ENCODE peak calls at places on chromosomes 12 and 14, in eight cellular contexts. One of them, this sample, is unnamed.

GRCh38 chr12:13982010-13982409 is 608 bp upstream of the GRIN2B start:
- DNase-seq in nephron progenitor cell: peak
- DNase-seq in lung: no peak
- DNase-seq in CD8-positive, alpha-beta T cell: no peak
- DNase-seq in HFFc6: no peak
- DNase-seq in neural crest cell: peak
- DNase-seq in heart right ventricle: no peak
- DNase-seq in cardiac muscle cell: peak
- DNase-seq in this sample: no peak

GRCh38 chr14:78758333-78758732 is 588.2 kb downstream of the NRXN3 start:
- DNase-seq in nephron progenitor cell: peak
- DNase-seq in lung: no peak
- DNase-seq in CD8-positive, alpha-beta T cell: no peak
- DNase-seq in HFFc6: peak
- DNase-seq in neural crest cell: peak
- DNase-seq in heart right ventricle: no peak
- DNase-seq in cardiac muscle cell: peak
- DNase-seq in this sample: no peak

GRCh38 chr14:103726474-103726873 is 10.9 kb downstream of the ZFYVE21 start:
- DNase-seq in nephron progenitor cell: no peak
- DNase-seq in lung: no peak
- DNase-seq in CD8-positive, alpha-beta T cell: no peak
- DNase-seq in HFFc6: no peak
- DNase-seq in neural crest cell: no peak
- DNase-seq in heart right ventricle: no peak
- DNase-seq in cardiac muscle cell: no peak
- DNase-seq in this sample: no peak

GRCh38 chr12:8844665-8845064 is 22.2 kb downstream of the A2ML1 start:
- DNase-seq in nephron progenitor cell: no peak
- DNase-seq in lung: peak
- DNase-seq in CD8-positive, alpha-beta T cell: no peak
- DNase-seq in HFFc6: no peak
- DNase-seq in neural crest cell: no peak
- DNase-seq in heart right ventricle: peak
- DNase-seq in cardiac muscle cell: peak
- DNase-seq in this sample: no peak

GRCh38 chr14:56998728-56999127 is 188.4 kb upstream of the OTX2 start:
- DNase-seq in nephron progenitor cell: no peak
- DNase-seq in lung: no peak
- DNase-seq in CD8-positive, alpha-beta T cell: no peak
- DNase-seq in HFFc6: no peak
- DNase-seq in neural crest cell: no peak
- DNase-seq in heart right ventricle: no peak
- DNase-seq in cardiac muscle cell: no peak
- DNase-seq in this sample: no peak

GRCh38 chr14:99730876-99731351 is 46.8 kb downstream of the CYP46A1 start:
- DNase-seq in nephron progenitor cell: peak
- DNase-seq in lung: no peak
- DNase-seq in CD8-positive, alpha-beta T cell: no peak
- DNase-seq in HFFc6: no peak
- DNase-seq in neural crest cell: no peak
- DNase-seq in heart right ventricle: peak
- DNase-seq in cardiac muscle cell: no peak
- DNase-seq in this sample: no peak

GRCh38 chr12:107847430-107847829 is 72.9 kb downstream of the ASCL4 start:
- DNase-seq in nephron progenitor cell: no peak
- DNase-seq in lung: no peak
- DNase-seq in CD8-positive, alpha-beta T cell: no peak
- DNase-seq in HFFc6: no peak
- DNase-seq in neural crest cell: no peak
- DNase-seq in heart right ventricle: no peak
- DNase-seq in cardiac muscle cell: no peak
- DNase-seq in this sample: no peak

GRCh38 chr12:44875954-44876553 is at the start of gene NELL2:
- DNase-seq in nephron progenitor cell: peak
- DNase-seq in lung: peak
- DNase-seq in CD8-positive, alpha-beta T cell: peak
- DNase-seq in HFFc6: no peak
- DNase-seq in neural crest cell: peak
- DNase-seq in heart right ventricle: no peak
- DNase-seq in cardiac muscle cell: peak
- DNase-seq in this sample: no peak

GRCh38 chr12:115103884-115104883 is 420.2 kb upstream of the TBX3 start:
- DNase-seq in nephron progenitor cell: no peak
- DNase-seq in lung: no peak
- DNase-seq in CD8-positive, alpha-beta T cell: no peak
- DNase-seq in HFFc6: no peak
- DNase-seq in neural crest cell: no peak
- DNase-seq in heart right ventricle: peak
- DNase-seq in cardiac muscle cell: peak
- DNase-seq in this sample: no peak

GRCh38 chr12:123063535-123063934 is 83.1 kb downstream of the ARL6IP4 start:
- DNase-seq in nephron progenitor cell: no peak
- DNase-seq in lung: no peak
- DNase-seq in CD8-positive, alpha-beta T cell: no peak
- DNase-seq in HFFc6: no peak
- DNase-seq in neural crest cell: peak
- DNase-seq in heart right ventricle: no peak
- DNase-seq in cardiac muscle cell: peak
- DNase-seq in this sample: no peak

GRCh38 chr14:22842211-22843122 is 6.1 kb downstream of the MMP14 start:
- DNase-seq in nephron progenitor cell: no peak
- DNase-seq in lung: no peak
- DNase-seq in CD8-positive, alpha-beta T cell: no peak
- DNase-seq in HFFc6: no peak
- DNase-seq in neural crest cell: no peak
- DNase-seq in heart right ventricle: no peak
- DNase-seq in cardiac muscle cell: no peak
- DNase-seq in this sample: no peak

GRCh38 chr14:102320033-102320660 is 601 bp downstream of the ZNF839 start:
- DNase-seq in nephron progenitor cell: peak
- DNase-seq in lung: no peak
- DNase-seq in CD8-positive, alpha-beta T cell: peak
- DNase-seq in HFFc6: peak
- DNase-seq in neural crest cell: no peak
- DNase-seq in heart right ventricle: peak
- DNase-seq in cardiac muscle cell: peak
- DNase-seq in this sample: no peak

GRCh38 chr12:79934309-79935020 is 432 bp downstream of the PPP1R12A start:
- DNase-seq in nephron progenitor cell: no peak
- DNase-seq in lung: peak
- DNase-seq in CD8-positive, alpha-beta T cell: peak
- DNase-seq in HFFc6: peak
- DNase-seq in neural crest cell: peak
- DNase-seq in heart right ventricle: peak
- DNase-seq in cardiac muscle cell: peak
- DNase-seq in this sample: no peak

GRCh38 chr12:6169107-6169440 is 31.1 kb upstream of the CD9 start:
- DNase-seq in nephron progenitor cell: no peak
- DNase-seq in lung: no peak
- DNase-seq in CD8-positive, alpha-beta T cell: no peak
- DNase-seq in HFFc6: no peak
- DNase-seq in neural crest cell: no peak
- DNase-seq in heart right ventricle: no peak
- DNase-seq in cardiac muscle cell: no peak
- DNase-seq in this sample: no peak

GRCh38 chr12:6167327-6168280 is 32.6 kb upstream of the CD9 start:
- DNase-seq in nephron progenitor cell: no peak
- DNase-seq in lung: peak
- DNase-seq in CD8-positive, alpha-beta T cell: peak
- DNase-seq in HFFc6: peak
- DNase-seq in neural crest cell: no peak
- DNase-seq in heart right ventricle: peak
- DNase-seq in cardiac muscle cell: no peak
- DNase-seq in this sample: no peak

GRCh38 chr12:6166808-6167207 is 33.4 kb upstream of the CD9 start:
- DNase-seq in nephron progenitor cell: no peak
- DNase-seq in lung: no peak
- DNase-seq in CD8-positive, alpha-beta T cell: no peak
- DNase-seq in HFFc6: no peak
- DNase-seq in neural crest cell: no peak
- DNase-seq in heart right ventricle: no peak
- DNase-seq in cardiac muscle cell: no peak
- DNase-seq in this sample: no peak

GRCh38 chr12:6172086-6172485 is 28.1 kb upstream of the CD9 start:
- DNase-seq in nephron progenitor cell: no peak
- DNase-seq in lung: no peak
- DNase-seq in CD8-positive, alpha-beta T cell: no peak
- DNase-seq in HFFc6: no peak
- DNase-seq in neural crest cell: no peak
- DNase-seq in heart right ventricle: no peak
- DNase-seq in cardiac muscle cell: no peak
- DNase-seq in this sample: no peak

DNA sequence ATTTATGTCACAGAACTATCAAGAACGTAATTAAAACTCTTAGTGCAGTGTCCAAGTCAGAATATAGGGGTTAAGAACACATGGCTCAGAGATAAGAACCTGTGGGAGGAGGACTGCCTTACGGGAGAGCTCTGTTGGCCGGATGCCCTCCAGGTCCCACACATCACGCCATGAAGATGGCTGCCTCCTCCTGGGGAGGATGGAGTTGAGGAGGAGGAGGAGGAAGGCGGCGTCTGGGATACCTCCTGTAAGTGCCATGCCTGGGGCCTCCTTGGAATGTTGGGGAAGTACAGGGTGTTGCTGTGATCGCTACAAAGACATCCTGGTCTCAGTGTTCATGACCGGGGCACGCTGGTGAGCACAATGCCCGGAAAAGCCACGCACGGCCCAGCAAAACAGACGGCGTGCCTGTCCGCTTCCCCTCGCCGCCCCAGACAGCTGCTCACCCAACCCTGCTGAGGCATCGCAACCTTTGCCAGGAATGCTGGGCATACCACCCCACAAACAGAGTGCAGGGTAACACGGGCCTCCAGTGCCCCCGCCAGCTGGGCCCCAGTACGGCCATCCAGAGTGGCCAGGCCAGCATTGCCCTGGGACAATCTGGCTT is 28.7 kb upstream of the CD9 start:
- DNase-seq in nephron progenitor cell: no peak
- DNase-seq in lung: no peak
- DNase-seq in CD8-positive, alpha-beta T cell: no peak
- DNase-seq in HFFc6: no peak
- DNase-seq in neural crest cell: no peak
- DNase-seq in heart right ventricle: peak
- DNase-seq in cardiac muscle cell: no peak
- DNase-seq in this sample: no peak
- TF ChIP-seq CTCF in nephron progenitor cell: no peak
- TF ChIP-seq CTCF in lung: no peak
- TF ChIP-seq CTCF in CD8-positive, alpha-beta T cell: no peak
- TF ChIP-seq CTCF in HFFc6: no peak
- TF ChIP-seq CTCF in neural crest cell: no peak
- TF ChIP-seq CTCF in heart right ventricle: no peak
- TF ChIP-seq CTCF in cardiac muscle cell: no peak
- TF ChIP-seq CTCF in this sample: no peak

GRCh38 chr14:95174184-95174804 is 17.0 kb upstream of the DICER1 start:
- DNase-seq in nephron progenitor cell: no peak
- DNase-seq in lung: no peak
- DNase-seq in CD8-positive, alpha-beta T cell: no peak
- DNase-seq in HFFc6: no peak
- DNase-seq in neural crest cell: no peak
- DNase-seq in heart right ventricle: no peak
- DNase-seq in cardiac muscle cell: no peak
- DNase-seq in this sample: no peak
- TF ChIP-seq CTCF in nephron progenitor cell: no peak
- TF ChIP-seq CTCF in lung: no peak
- TF ChIP-seq CTCF in CD8-positive, alpha-beta T cell: no peak
- TF ChIP-seq CTCF in HFFc6: peak
- TF ChIP-seq CTCF in neural crest cell: no peak
- TF ChIP-seq CTCF in heart right ventricle: peak
- TF ChIP-seq CTCF in cardiac muscle cell: peak
- TF ChIP-seq CTCF in this sample: peak

GRCh38 chr12:119712721-119713120 is 44.8 kb downstream of the PRKAB1 start:
- DNase-seq in nephron progenitor cell: no peak
- DNase-seq in lung: no peak
- DNase-seq in CD8-positive, alpha-beta T cell: no peak
- DNase-seq in HFFc6: no peak
- DNase-seq in neural crest cell: no peak
- DNase-seq in heart right ventricle: no peak
- DNase-seq in cardiac muscle cell: no peak
- DNase-seq in this sample: no peak
- TF ChIP-seq CTCF in nephron progenitor cell: no peak
- TF ChIP-seq CTCF in lung: no peak
- TF ChIP-seq CTCF in CD8-positive, alpha-beta T cell: no peak
- TF ChIP-seq CTCF in HFFc6: no peak
- TF ChIP-seq CTCF in neural crest cell: no peak
- TF ChIP-seq CTCF in heart right ventricle: no peak
- TF ChIP-seq CTCF in cardiac muscle cell: no peak
- TF ChIP-seq CTCF in this sample: no peak

GRCh38 chr14:90831821-90832220 is 15.6 kb upstream of the TTC7B start:
- DNase-seq in nephron progenitor cell: no peak
- DNase-seq in lung: no peak
- DNase-seq in CD8-positive, alpha-beta T cell: no peak
- DNase-seq in HFFc6: no peak
- DNase-seq in neural crest cell: no peak
- DNase-seq in heart right ventricle: no peak
- DNase-seq in cardiac muscle cell: no peak
- DNase-seq in this sample: no peak

GRCh38 chr14:90828642-90829487 is 12.6 kb upstream of the TTC7B start:
- DNase-seq in nephron progenitor cell: no peak
- DNase-seq in lung: no peak
- DNase-seq in CD8-positive, alpha-beta T cell: no peak
- DNase-seq in HFFc6: no peak
- DNase-seq in neural crest cell: no peak
- DNase-seq in heart right ventricle: no peak
- DNase-seq in cardiac muscle cell: no peak
- DNase-seq in this sample: no peak

GRCh38 chr14:90830931-90831701 is 14.9 kb upstream of the TTC7B start:
- DNase-seq in nephron progenitor cell: no peak
- DNase-seq in lung: no peak
- DNase-seq in CD8-positive, alpha-beta T cell: no peak
- DNase-seq in HFFc6: no peak
- DNase-seq in neural crest cell: no peak
- DNase-seq in heart right ventricle: no peak
- DNase-seq in cardiac muscle cell: no peak
- DNase-seq in this sample: no peak

GRCh38 chr14:90829677-90830076 is 13.4 kb upstream of the TTC7B start:
- DNase-seq in nephron progenitor cell: no peak
- DNase-seq in lung: no peak
- DNase-seq in CD8-positive, alpha-beta T cell: no peak
- DNase-seq in HFFc6: no peak
- DNase-seq in neural crest cell: no peak
- DNase-seq in heart right ventricle: no peak
- DNase-seq in cardiac muscle cell: no peak
- DNase-seq in this sample: no peak

DNA sequence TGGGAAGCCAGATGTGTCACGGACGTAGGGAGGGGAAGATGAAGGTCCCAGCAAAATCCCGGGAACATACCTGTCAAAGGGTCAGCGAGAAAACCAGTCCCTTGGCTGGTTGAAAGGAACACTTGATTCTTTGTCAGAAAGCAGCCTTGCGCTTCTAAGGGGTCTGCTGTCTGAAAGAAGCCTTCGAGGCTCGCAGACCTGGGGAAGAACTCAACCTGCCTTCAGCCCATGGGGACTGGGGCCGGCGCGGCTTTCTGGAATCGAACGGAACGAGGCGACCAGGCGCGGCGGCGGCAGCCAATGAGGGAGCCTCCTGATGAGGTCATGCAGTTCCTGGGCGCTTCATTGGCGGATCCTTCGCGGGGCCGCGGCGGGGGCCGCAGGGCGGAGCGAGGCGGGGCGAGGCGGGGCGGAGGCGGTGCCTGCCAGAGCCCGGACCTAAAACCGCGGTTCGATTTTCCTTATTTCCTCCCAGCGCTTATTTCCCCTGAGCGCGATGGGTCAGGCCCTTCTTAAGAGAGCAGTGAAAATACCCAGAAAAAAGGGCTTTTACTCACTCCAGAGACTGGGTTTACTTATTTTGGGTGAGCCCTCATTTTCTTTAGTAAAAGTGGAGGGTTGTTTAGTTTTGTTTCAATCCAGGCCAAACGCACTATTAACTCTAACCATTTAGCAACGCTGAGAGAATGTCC is 11.8 kb upstream of the TTC7B start:
- DNase-seq in nephron progenitor cell: peak
- DNase-seq in lung: peak
- DNase-seq in CD8-positive, alpha-beta T cell: peak
- DNase-seq in HFFc6: peak
- DNase-seq in neural crest cell: peak
- DNase-seq in heart right ventricle: peak
- DNase-seq in cardiac muscle cell: peak
- DNase-seq in this sample: peak
- TF ChIP-seq CTCF in nephron progenitor cell: no peak
- TF ChIP-seq CTCF in lung: no peak
- TF ChIP-seq CTCF in CD8-positive, alpha-beta T cell: no peak
- TF ChIP-seq CTCF in HFFc6: no peak
- TF ChIP-seq CTCF in neural crest cell: no peak
- TF ChIP-seq CTCF in heart right ventricle: no peak
- TF ChIP-seq CTCF in cardiac muscle cell: no peak
- TF ChIP-seq CTCF in this sample: no peak

This sample was measured in osteocyte.